ENCODE peak calls at places on chromosomes 16 and 17, in six cellular contexts. U is left ventricle myocardium inferior; A is lung; Z is GM12878; D is activated naive CD4-positive, alpha-beta T cell treated with Interleukin-2 at 50 U/mL for 16 hours; K is EH. I is an unnamed sample.

GRCh38 chr17:63082273-63082861 is 116.3 kb downstream of the TANC2 start:
- DNase-seq in U (no peak), Z (no peak), K (peak; percentile 60), A (no peak), D (no peak), I (no peak)

GRCh38 chr17:28949185-28950016 is 1.9 kb downstream of the PHF12 start:
- DNase-seq in D (peak; percentile 64), K (peak; percentile 78), Z (no peak), A (peak; percentile 71), U (peak; percentile 73), I (peak; percentile 52)

GRCh38 chr17:31515226-31515759 is 123.8 kb downstream of the RAB11FIP4 start:
- DNase-seq in A (no peak), U (no peak), K (no peak), Z (no peak), D (no peak), I (no peak)

GRCh38 chr17:181213-182163 is at the start of gene DOC2B:
- DNase-seq in A (peak; percentile 40), U (peak; percentile 61), Z (no peak), D (peak; percentile 40), K (peak; percentile 42), I (no peak)

GRCh38 chr16:27112093-27112811 is 45.5 kb downstream of the C16orf82 start:
- DNase-seq in U (no peak), D (no peak), Z (no peak), K (no peak), A (no peak), I (no peak)

GRCh38 chr17:33987162-33987561 is 267.9 kb upstream of the CCL2 start:
- DNase-seq in D (no peak), U (no peak), A (no peak), Z (no peak), K (no peak), I (no peak)

GRCh38 chr16:48217708-48218107 is 26.4 kb upstream of the LONP2 start:
- DNase-seq in Z (no peak), U (no peak), D (no peak), K (no peak), A (no peak), I (no peak)

GRCh38 chr16:71618429-71618828 is 7.6 kb upstream of the MARVELD3 start:
- DNase-seq in A (no peak), U (no peak), D (no peak), K (no peak), Z (no peak), I (no peak)

GRCh38 chr17:17401271-17401781 is 75.5 kb upstream of the MED9 start:
- DNase-seq in Z (no peak), D (no peak), A (no peak), K (peak; percentile 62), U (no peak), I (no peak)

GRCh38 chr16:11613381-11614303 is 26.9 kb upstream of the LITAF start:
- DNase-seq in A (peak; percentile 71), Z (no peak), K (no peak), U (peak; percentile 62), D (peak; percentile 13), I (no peak)

GRCh38 chr17:37200497-37200896 is 175.3 kb upstream of the C17orf78 start:
- DNase-seq in Z (no peak), D (no peak), A (no peak), K (no peak), U (no peak), I (no peak)

GRCh38 chr17:38663125-38663751 is 11.5 kb downstream of the EPOP start:
- DNase-seq in K (peak; percentile 63), D (peak; percentile 55), Z (no peak), U (peak; percentile 46), A (peak; percentile 62), I (peak; percentile 16)

GRCh38 chr17:76261421-76262215 is 3.5 kb upstream of the UBALD2 start:
- DNase-seq in Z (no peak), K (peak; percentile 52), A (no peak), D (no peak), U (no peak), I (no peak)

GRCh38 chr16:10256855-10257641 is 74.8 kb upstream of the GRIN2A start:
- DNase-seq in Z (peak; percentile 49), A (no peak), D (peak; percentile 41), U (no peak), K (peak; percentile 34), I (no peak)

GRCh38 chr17:21302711-21303425 is 18.4 kb downstream of the MAP2K3 start:
- DNase-seq in D (no peak), K (no peak), A (no peak), Z (no peak), U (no peak), I (no peak)

GRCh38 chr17:83200746-83201145 is 121.3 kb downstream of the METRNL start:
- DNase-seq in K (no peak), Z (no peak), D (no peak), U (peak; percentile 14), A (no peak), I (no peak)

GRCh38 chr17:55601874-55602364 is 90.7 kb upstream of the SMIM36 start:
- DNase-seq in A (no peak), Z (no peak), U (no peak), K (peak; percentile 62), D (no peak), I (no peak)

GRCh38 chr16:47262938-47263337 is 119.2 kb upstream of the NETO2 start:
- DNase-seq in U (no peak), A (no peak), K (no peak), Z (no peak), D (no peak), I (no peak)

GRCh38 chr16:83125999-83126568 is 499.3 kb downstream of the CDH13 start:
- DNase-seq in U (no peak), A (no peak), K (no peak), D (no peak), Z (no peak), I (no peak)

GRCh38 chr17:19338031-19338990 is 24.2 kb downstream of the B9D1 start:
- DNase-seq in A (peak; percentile 75), K (peak; percentile 44), Z (no peak), D (peak; percentile 61), U (peak; percentile 63), I (no peak)

GRCh38 chr17:9021985-9022552 is 759 bp downstream of the NTN1 start:
- DNase-seq in Z (no peak), A (no peak), D (peak; percentile 4), K (peak; percentile 28), U (peak; percentile 45), I (peak; percentile 22)

GRCh38 chr17:28612936-28613872 is 781 bp downstream of the RSKR start:
- DNase-seq in A (no peak), K (peak; percentile 43), Z (no peak), D (peak; percentile 29), U (no peak), I (no peak)

GRCh38 chr16:15950167-15950854 is 895 bp downstream of the ABCC1 start:
- DNase-seq in D (peak; percentile 51), K (peak; percentile 63), U (no peak), Z (no peak), A (peak; percentile 36), I (peak; percentile 5)

GRCh38 chr17:76414334-76415295 is 30.2 kb downstream of the SPHK1 start:
- DNase-seq in K (peak; percentile 64), Z (no peak), D (no peak), U (peak; percentile 89), A (no peak), I (no peak)

I was measured in C1 segment of cervical spinal cord.